ENCODE peak calls at places on chromosomes 16 and 17, in seven cellular contexts. E, B, T, H, L, P and K are unnamed samples.

GRCh38 chr17:79935845-79936470 is 96.7 kb upstream of the CBX4 start:
- DNase-seq in T (no peak), B (no peak), H (no peak), L (no peak), E (no peak), P (no peak), K (no peak)

GRCh38 chr17:32569171-32570080 is 82.6 kb downstream of the CDK5R1 start:
- DNase-seq in B (no peak), E (no peak), P (no peak), H (no peak), T (no peak), L (no peak), K (peak)

GRCh38 chr17:56808503-56808902 is 25.2 kb downstream of the C17orf67 start:
- DNase-seq in L (no peak), T (peak), H (no peak), B (no peak), P (no peak), E (no peak), K (no peak)

GRCh38 chr17:77924757-77925336 is 33.7 kb upstream of the TNRC6C start:
- DNase-seq in H (peak), E (no peak), B (no peak), L (no peak), P (no peak), T (no peak), K (no peak)

GRCh38 chr17:54813896-54814295 is 86.8 kb upstream of the TOM1L1 start:
- DNase-seq in E (no peak), P (no peak), T (no peak), L (no peak), H (no peak), B (no peak), K (no peak)

GRCh38 chr17:61818225-61818624 is 45.1 kb downstream of the BRIP1 start:
- DNase-seq in L (no peak), P (no peak), B (no peak), E (no peak), H (no peak), T (no peak), K (no peak)

GRCh38 chr17:4551141-4551540 is 4.0 kb downstream of the MYBBP1A start:
- DNase-seq in L (no peak), E (no peak), T (no peak), H (no peak), B (no peak), P (no peak), K (no peak)

GRCh38 chr17:73595931-73596330 is 48.3 kb downstream of the SDK2 start:
- DNase-seq in T (no peak), P (no peak), H (no peak), E (no peak), B (no peak), L (no peak), K (no peak)

GRCh38 chr16:2690852-2691251 is 8.5 kb downstream of the KCTD5 start:
- DNase-seq in T (no peak), E (no peak), B (no peak), H (no peak), P (no peak), L (no peak), K (no peak)

GRCh38 chr16:69522732-69523404 is 42.9 kb upstream of the NFAT5 start:
- DNase-seq in H (peak), E (no peak), B (no peak), L (no peak), T (no peak), P (no peak), K (no peak)

GRCh38 chr16:1037023-1037933 is 35.3 kb upstream of the SSTR5 start:
- DNase-seq in P (no peak), T (no peak), L (no peak), E (no peak), H (peak), B (peak), K (peak)

GRCh38 chr17:1147664-1148063 is 32.1 kb downstream of the ABR start:
- DNase-seq in P (no peak), H (peak), B (peak), T (peak), L (no peak), E (no peak), K (no peak)

GRCh38 chr17:78991017-78991783 is 11.5 kb upstream of the LGALS3BP start:
- DNase-seq in H (no peak), L (no peak), P (no peak), E (no peak), B (no peak), T (no peak), K (no peak)

GRCh38 chr17:32870969-32871368 is 6.0 kb downstream of the MYO1D start:
- DNase-seq in H (peak), L (peak), T (no peak), P (no peak), B (no peak), E (no peak), K (no peak)

GRCh38 chr17:80498242-80498919 is 22.0 kb upstream of the NPTX1 start:
- DNase-seq in L (no peak), B (no peak), T (no peak), E (no peak), P (no peak), H (peak), K (no peak)

GRCh38 chr16:68450741-68451140 is 2.4 kb upstream of the SMPD3 start:
- DNase-seq in B (no peak), T (no peak), P (no peak), E (no peak), H (no peak), L (no peak), K (no peak)